ENCODE peak calls at places on chromosomes 13 and 19, in nine cellular contexts. W is pancreas, N is hepatic stellate cell, I is AG08396, Y is choroid plexus epithelial cell, S is SW 1271, V is T-helper 2 cell, T is foreskin fibroblast, K is GM06990. U is an unnamed sample.

GRCh38 chr19:44512326-44513298 is 12.3 kb upstream of the ZNF180 start:
- DNase-seq in W (no peak), N (peak; percentile 40), I (peak; percentile 52), Y (peak; percentile 71), S (no peak), V (no peak), T (peak; percentile 42), K (no peak), U (peak; percentile 69)

GRCh38 chr13:97978661-97979450 is 25.4 kb downstream of the IPO5 start:
- DNase-seq in W (no peak), N (peak; percentile 24), I (peak; percentile 29), Y (no peak), S (no peak), V (no peak), T (peak; percentile 16), K (no peak), U (no peak)

GRCh38 chr19:7257148-7258041 is 36.8 kb downstream of the INSR start:
- DNase-seq in W (peak; percentile 88), N (no peak), I (no peak), Y (peak; percentile 83), S (no peak), V (no peak), T (no peak), K (no peak), U (peak; percentile 72)

GRCh38 chr19:38946229-38947010 is 15.7 kb downstream of the MRPS12 start:
- DNase-seq in W (no peak), N (no peak), I (no peak), Y (no peak), S (no peak), V (no peak), T (no peak), K (no peak), U (no peak)

GRCh38 chr13:29621401-29621800 is 25.9 kb upstream of the SLC7A1 start:
- DNase-seq in W (no peak), N (no peak), I (no peak), Y (peak; percentile 29), S (no peak), V (no peak), T (peak; percentile 50), K (no peak), U (no peak)

GRCh38 chr19:35592226-35592625 is 6.3 kb downstream of the PMIS2 start:
- DNase-seq in W (peak; percentile 36), N (peak; percentile 41), I (peak; percentile 43), Y (peak; percentile 72), S (no peak), V (peak; percentile 12), T (peak; percentile 18), K (no peak), U (no peak)

GRCh38 chr13:98307744-98308524 is 130.9 kb upstream of the RNF113B start:
- DNase-seq in W (no peak), N (no peak), I (peak; percentile 32), Y (peak; percentile 68), S (no peak), V (no peak), T (peak; percentile 38), K (no peak), U (no peak)

GRCh38 chr19:35619290-35619923 is 6.9 kb downstream of the HAUS5 start:
- DNase-seq in W (no peak), N (no peak), I (no peak), Y (no peak), S (no peak), V (no peak), T (no peak), K (no peak), U (no peak)

GRCh38 chr19:34041922-34042521 is 130.3 kb upstream of the LSM14A start:
- DNase-seq in W (peak; percentile 16), N (peak; percentile 41), I (peak; percentile 67), Y (peak; percentile 65), S (no peak), V (peak; percentile 9), T (peak; percentile 20), K (peak; percentile 51), U (peak; percentile 69)

GRCh38 chr19:41864374-41864773 is 4.3 kb downstream of the RPS19 start:
- DNase-seq in W (no peak), N (no peak), I (no peak), Y (no peak), S (no peak), V (no peak), T (no peak), K (no peak), U (no peak)

GRCh38 chr19:12867120-12868099 is 13.8 kb downstream of the DNASE2 start:
- DNase-seq in W (peak; percentile 49), N (peak; percentile 87), I (peak; percentile 93), Y (peak; percentile 58), S (no peak), V (peak; percentile 37), T (peak; percentile 42), K (peak; percentile 85), U (peak; percentile 67)

GRCh38 chr19:37484406-37485115 is 15.4 kb downstream of the ZNF570 start:
- DNase-seq in W (no peak), N (no peak), I (no peak), Y (no peak), S (no peak), V (no peak), T (no peak), K (no peak), U (no peak)

GRCh38 chr19:873084-874019 is 13.9 kb downstream of the CFD start:
- DNase-seq in W (no peak), N (peak; percentile 54), I (peak; percentile 58), Y (peak; percentile 52), S (no peak), V (peak; percentile 76), T (no peak), K (peak; percentile 72), U (peak; percentile 82)

GRCh38 chr19:55454787-55455243 is 6.6 kb downstream of the ISOC2 start:
- DNase-seq in W (no peak), N (peak; percentile 80), I (peak; percentile 80), Y (peak; percentile 59), S (no peak), V (no peak), T (peak; percentile 26), K (no peak), U (peak; percentile 96)

GRCh38 chr19:5436101-5436947 is 18.9 kb upstream of the ZNRF4 start:
- DNase-seq in W (no peak), N (peak; percentile 79), I (peak; percentile 97), Y (peak; percentile 46), S (no peak), V (no peak), T (no peak), K (peak; percentile 21), U (peak; percentile 89)

U was measured in H54.